ENCODE peak calls at places on chromosomes 11 and 22, in four cellular contexts. D is thoracic aorta, T is GM23248, O is tibial artery. F is an unnamed sample.
A peak's percentile ranks its signal among the peaks of the same experiment; 100 is the strongest.

GRCh38 chr22:48278620-48279464 is 1516.4 kb downstream of the TBC1D22A start:
- DNase-seq in T (no peak), O (no peak), D (no peak), F (peak; percentile 4)

GRCh38 chr22:45280995-45281394 is 3.8 kb upstream of the UPK3A start:
- DNase-seq in D (no peak), O (no peak), T (no peak), F (no peak)

GRCh38 chr22:17101475-17102296 is 16.9 kb downstream of the IL17RA start:
- DNase-seq in D (no peak), T (no peak), O (peak; percentile 53), F (no peak)

GRCh38 chr11:57294225-57295131 is 30.3 kb downstream of the TNKS1BP1 start:
- DNase-seq in D (no peak), O (no peak), T (peak; percentile 87), F (no peak)

GRCh38 chr11:126968915-126969314 is 31.7 kb downstream of the KIRREL3 start:
- DNase-seq in T (peak; percentile 52), O (no peak), D (no peak), F (no peak)

GRCh38 chr11:69092263-69092662 is 43.5 kb downstream of the TPCN2 start:
- DNase-seq in O (no peak), D (no peak), T (no peak), F (no peak)

GRCh38 chr11:64268687-64269379 is 15.6 kb downstream of the BAD start:
- DNase-seq in D (no peak), T (peak; percentile 75), O (peak; percentile 88), F (no peak)

GRCh38 chr11:64447717-64448598 is 89.0 kb downstream of the RPS6KA4 start:
- DNase-seq in O (peak; percentile 89), T (peak; percentile 49), D (no peak), F (peak; percentile 25)

GRCh38 chr22:27962268-27963191 is 43.5 kb upstream of the PITPNB start:
- DNase-seq in D (no peak), T (peak; percentile 14), O (no peak), F (no peak)

GRCh38 chr11:12402027-12402426 is 24.7 kb downstream of the PARVA start:
- DNase-seq in D (no peak), O (no peak), T (no peak), F (no peak)

GRCh38 chr11:78212586-78213371 is 24.1 kb downstream of the USP35 start:
- DNase-seq in T (peak; percentile 83), O (peak; percentile 74), D (no peak), F (no peak)

GRCh38 chr22:50202130-50202671 is 1.4 kb downstream of the SELENOO start:
- DNase-seq in T (no peak), O (no peak), D (no peak), F (no peak)
- H3K27ac ChIP-seq in T (no peak overlapping the region), O (no peak overlapping the region), D (no peak overlapping the region), F (no peak overlapping the region)

GRCh38 chr22:18970180-18970947 is 34.3 kb upstream of the PRODH start:
- DNase-seq in O (no peak), T (peak; percentile 47), D (no peak), F (no peak)
- H3K4me3 ChIP-seq in O (peak overlapping the region; percentile 42), T (peak overlapping the region; percentile 69), D (peak overlapping the region; percentile 65), F (peak overlapping the region; percentile 62)

GRCh38 chr11:130674686-130675085 is 226.2 kb downstream of the ADAMTS15 start:
- DNase-seq in T (peak; percentile 54), O (no peak), D (no peak), F (no peak)

GRCh38 chr11:130679247-130679646 is 230.8 kb downstream of the ADAMTS15 start:
- DNase-seq in O (no peak), T (no peak), D (no peak), F (no peak)

GRCh38 chr11:130675456-130675855 is 227.0 kb downstream of the ADAMTS15 start:
- DNase-seq in D (peak; percentile 59), T (peak; percentile 91), O (peak; percentile 95), F (no peak)

GRCh38 chr11:130675917-130676316 is 227.5 kb downstream of the ADAMTS15 start:
- DNase-seq in O (no peak), T (peak; percentile 39), D (no peak), F (no peak)

DNA sequence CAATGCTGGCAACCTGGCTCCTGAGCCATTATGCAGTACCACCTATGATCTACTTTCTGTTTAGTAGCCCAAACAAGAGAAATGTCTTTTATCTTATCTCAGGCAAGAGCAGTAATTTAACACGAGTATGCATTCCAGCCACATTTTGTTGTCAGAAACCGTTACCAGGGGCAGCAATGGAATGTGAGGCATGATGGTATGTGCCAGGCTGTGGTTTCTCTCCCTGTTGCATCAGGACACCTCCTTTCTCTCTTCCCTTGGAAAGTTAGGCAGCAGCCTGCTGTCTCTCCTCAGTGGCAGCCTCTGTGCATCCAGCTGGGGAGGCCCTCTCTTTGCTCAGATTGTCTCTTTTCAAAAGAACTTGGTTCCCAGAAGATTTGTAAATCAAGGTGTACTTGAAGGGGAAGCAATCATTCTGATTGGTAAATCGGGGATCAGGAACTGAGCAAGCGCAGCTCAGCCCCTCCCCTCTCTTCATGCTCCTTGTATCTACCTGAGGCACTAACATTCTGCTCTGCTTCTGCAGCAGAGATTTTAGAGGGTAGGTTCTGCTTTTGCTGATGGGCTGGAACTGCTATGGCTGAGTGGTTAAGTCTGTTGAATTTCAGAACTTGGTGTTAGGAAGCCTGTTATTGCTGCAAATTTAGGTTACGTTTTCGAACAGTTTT is 229.2 kb downstream of the ADAMTS15 start:
- DNase-seq in T (peak; percentile 88), D (no peak), O (no peak), F (no peak)
- H3K27ac ChIP-seq in T (peak overlapping the region; percentile 41), D (peak overlapping the region; percentile 96), O (peak overlapping the region; percentile 81), F (peak overlapping the region; percentile 71)

GRCh38 chr11:44566952-44567875 is 1.8 kb downstream of the CD82 start:
- DNase-seq in O (no peak), D (no peak), T (no peak), F (no peak)
- H3K4me3 ChIP-seq in O (peak overlapping the region; percentile 59), D (no peak overlapping the region), T (no peak overlapping the region), F (peak overlapping the region; percentile 82)

GRCh38 chr22:37304595-37305343 is 22.5 kb downstream of the CYTH4 start:
- DNase-seq in D (no peak), O (no peak), T (peak; percentile 66), F (no peak)

GRCh38 chr22:37303821-37304274 is 21.5 kb downstream of the CYTH4 start:
- DNase-seq in O (no peak), D (peak; percentile 28), T (peak; percentile 96), F (no peak)

GRCh38 chr22:37306494-37306829 is 24.2 kb downstream of the CYTH4 start:
- DNase-seq in O (no peak), T (no peak), D (no peak), F (no peak)

GRCh38 chr22:37308385-37309200 is 26.3 kb downstream of the CYTH4 start:
- DNase-seq in O (no peak), D (no peak), T (no peak), F (no peak)

GRCh38 chr22:37305873-37306272 is 23.6 kb downstream of the CYTH4 start:
- DNase-seq in D (no peak), T (no peak), O (no peak), F (no peak)
- H3K27ac ChIP-seq in D (no peak overlapping the region), T (no peak overlapping the region), O (no peak overlapping the region), F (peak overlapping the region; percentile 83)

DNA sequence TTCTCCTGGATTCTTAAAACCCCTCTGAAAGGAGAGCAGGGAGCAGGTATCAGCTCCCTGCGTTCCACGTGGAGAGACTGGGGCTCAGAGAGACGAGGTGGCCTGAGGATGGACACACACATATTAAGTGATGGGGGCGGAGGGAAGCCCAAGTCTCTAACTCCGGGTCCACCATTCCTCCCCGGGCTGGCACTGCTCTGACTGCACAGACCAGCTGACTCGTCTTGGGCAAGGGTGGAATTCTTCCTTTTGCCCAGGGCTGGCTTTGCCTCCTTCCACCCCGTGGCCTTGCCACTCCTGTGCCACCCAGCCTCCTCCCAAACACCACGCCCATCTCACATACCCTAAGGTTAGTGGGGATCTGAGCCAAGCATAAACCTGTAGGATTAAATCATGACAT is 65.0 kb downstream of the BUD13 start:
- DNase-seq in O (no peak), D (no peak), T (no peak), F (no peak)
- H3K4me3 ChIP-seq in O (no peak overlapping the region), D (no peak overlapping the region), T (no peak overlapping the region), F (peak overlapping the region; percentile 28)

GRCh38 chr11:83002047-83002446 is 69.7 kb downstream of the RAB30 start:
- DNase-seq in O (no peak), D (no peak), T (peak; percentile 85), F (no peak)
- H3K27ac ChIP-seq in O (no peak overlapping the region), D (no peak overlapping the region), T (peak overlapping the region; percentile 80), F (no peak overlapping the region)

DNA sequence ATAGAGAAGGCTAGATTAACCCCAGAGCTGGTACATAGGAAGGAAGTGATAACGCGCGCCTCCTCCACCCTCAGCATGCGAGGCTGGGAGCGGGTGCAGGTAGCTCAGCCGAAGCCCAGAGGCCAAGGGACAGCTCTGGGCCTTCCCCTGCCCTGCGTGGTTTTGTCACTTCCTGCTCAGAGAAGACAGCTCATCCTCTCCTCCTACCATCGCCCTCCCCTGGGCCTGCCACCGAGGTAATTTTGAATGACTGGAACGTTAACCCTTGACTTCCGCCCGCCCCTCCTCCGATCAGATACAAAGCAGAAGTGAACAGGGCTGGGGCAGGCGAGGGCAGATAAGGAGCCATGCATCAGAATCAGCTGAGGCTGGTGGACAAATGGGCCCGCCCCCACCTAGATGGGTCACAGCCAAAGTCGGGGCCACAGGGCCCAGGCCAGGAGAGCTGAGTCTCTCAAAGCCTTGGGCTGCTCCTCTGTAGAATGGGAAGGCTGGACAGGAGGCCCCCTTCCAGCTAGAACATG is 1.6 kb downstream of the RAC2 start:
- DNase-seq in T (peak; percentile 48), O (no peak), D (peak; percentile 23), F (no peak)
- H3K4me3 ChIP-seq in T (peak overlapping the region; percentile 28), O (no peak overlapping the region), D (peak overlapping the region; percentile 65), F (no peak overlapping the region)

DNA sequence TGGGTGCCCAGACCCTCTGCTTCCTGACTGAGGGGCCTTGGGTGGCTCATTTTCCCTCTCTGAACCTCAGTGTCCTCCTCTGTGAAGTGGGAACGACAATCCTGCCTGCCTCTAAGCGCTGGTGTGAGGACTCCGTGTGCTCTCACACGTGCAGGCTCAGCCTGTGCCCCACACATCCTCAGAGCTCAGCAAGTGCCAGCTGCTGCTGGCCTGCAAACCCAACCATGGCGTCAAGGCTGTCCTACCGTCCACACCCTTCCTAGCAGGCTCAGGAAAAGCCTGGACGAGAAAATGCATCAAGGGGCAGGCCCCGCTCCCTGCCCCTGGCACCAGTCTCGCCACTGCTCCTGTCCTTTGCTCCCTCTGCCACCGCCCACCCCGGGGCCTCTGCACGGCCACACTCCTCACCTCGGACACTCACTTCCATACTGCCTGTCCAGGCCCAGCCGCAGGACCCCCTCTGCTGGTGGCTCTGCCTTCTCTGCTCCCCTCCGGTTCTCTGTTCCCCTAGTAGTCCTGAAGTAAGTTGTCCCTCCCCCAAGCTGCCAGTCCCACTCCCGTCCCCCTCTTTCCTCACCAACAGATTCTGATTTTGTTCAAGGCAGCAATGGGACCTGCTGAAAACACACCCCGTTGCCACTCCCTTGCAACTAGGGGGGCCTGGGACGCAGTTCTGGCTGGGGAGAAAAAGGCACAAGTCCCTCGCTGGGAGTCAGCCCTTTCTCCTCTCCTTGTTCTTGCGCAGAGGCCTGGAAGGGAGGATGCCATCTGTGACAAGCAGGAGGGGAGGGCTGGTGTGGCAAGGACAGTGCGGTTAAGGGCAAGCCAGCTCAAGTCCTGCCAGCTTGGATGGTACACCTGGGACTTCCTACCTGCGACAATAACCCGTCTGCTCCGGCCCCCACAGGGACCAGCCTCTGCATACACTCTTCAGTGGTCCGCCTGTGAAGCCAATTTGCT is 62.2 kb downstream of the ARFGAP3 start:
- DNase-seq in D (no peak), T (no peak), O (peak; percentile 69), F (peak; percentile 47)
- H3K27ac ChIP-seq in D (no peak overlapping the region), T (no peak overlapping the region), O (no peak overlapping the region), F (no peak overlapping the region)

DNA sequence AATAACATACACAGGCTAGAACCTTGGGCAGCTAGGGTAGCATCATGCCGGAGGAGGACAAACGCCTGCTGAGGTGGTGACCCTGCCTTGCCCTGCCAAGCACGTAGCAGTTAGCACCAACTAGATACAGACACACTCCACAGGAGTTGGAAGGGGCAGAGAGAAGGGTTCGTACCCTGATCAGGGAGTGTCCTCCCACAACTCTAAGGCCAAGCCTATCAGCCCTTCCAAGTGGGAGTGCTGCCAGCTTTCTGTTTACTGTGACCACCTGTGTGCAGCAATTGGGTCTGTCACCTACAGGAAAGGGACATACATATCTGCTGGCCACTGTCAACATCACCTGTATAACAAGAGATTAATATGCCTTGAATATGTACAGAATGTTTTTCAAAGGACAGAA is 1.9 kb upstream of the THAP7 start:
- DNase-seq in D (no peak), T (no peak), O (no peak), F (no peak)
- H3K4me3 ChIP-seq in D (no peak overlapping the region), T (peak overlapping the region; percentile 84), O (no peak overlapping the region), F (no peak overlapping the region)